ENCODE peak calls at places on chromosome 15, in six cellular contexts. One of them, this sample, is unnamed. For H3K27me3, the result is how much of the 10 kb centered on the place peaks cover.

GRCh38 chr15:48395532-48396011 is 64.3 kb downstream of the DUT start:
- DNase-seq in HCT116: no peak
- DNase-seq in PC-3: peak
- DNase-seq in right cardiac atrium: peak
- DNase-seq in aorta: peak
- DNase-seq in psoas muscle: peak
- DNase-seq in this sample: no peak

GRCh38 chr15:99264125-99264524 is 12.8 kb downstream of the LRRC28 start:
- DNase-seq in PC-3: no peak
- DNase-seq in aorta: no peak
- DNase-seq in psoas muscle: no peak
- DNase-seq in HCT116: no peak
- DNase-seq in right cardiac atrium: no peak
- DNase-seq in this sample: no peak

GRCh38 chr15:43410572-43411214 is 39.8 kb downstream of the TUBGCP4 start:
- DNase-seq in psoas muscle: no peak
- DNase-seq in right cardiac atrium: no peak
- DNase-seq in PC-3: no peak
- DNase-seq in aorta: no peak
- DNase-seq in HCT116: no peak
- DNase-seq in this sample: no peak

GRCh38 chr15:90650117-90650955 is 66.8 kb upstream of the BLM start:
- DNase-seq in PC-3: peak
- DNase-seq in psoas muscle: no peak
- DNase-seq in aorta: no peak
- DNase-seq in right cardiac atrium: no peak
- DNase-seq in HCT116: no peak
- DNase-seq in this sample: no peak

GRCh38 chr15:34436126-34436955 is 1.3 kb downstream of the GOLGA8A start:
- DNase-seq in right cardiac atrium: no peak
- DNase-seq in aorta: no peak
- DNase-seq in psoas muscle: no peak
- DNase-seq in PC-3: peak
- DNase-seq in HCT116: no peak
- DNase-seq in this sample: no peak

GRCh38 chr15:100785181-100786138 is 94.2 kb upstream of the ALDH1A3 start:
- DNase-seq in HCT116: no peak
- DNase-seq in psoas muscle: no peak
- DNase-seq in PC-3: no peak
- DNase-seq in aorta: peak
- DNase-seq in right cardiac atrium: no peak
- DNase-seq in this sample: no peak

GRCh38 chr15:39140060-39140604 is 440.7 kb upstream of the THBS1 start:
- DNase-seq in PC-3: peak
- DNase-seq in aorta: no peak
- DNase-seq in psoas muscle: no peak
- DNase-seq in right cardiac atrium: peak
- DNase-seq in HCT116: no peak
- DNase-seq in this sample: no peak

GRCh38 chr15:90071220-90071807 is 31.0 kb downstream of the IDH2 start:
- DNase-seq in PC-3: peak
- DNase-seq in psoas muscle: peak
- DNase-seq in HCT116: peak
- DNase-seq in aorta: peak
- DNase-seq in right cardiac atrium: peak
- DNase-seq in this sample: peak

GRCh38 chr15:31252386-31252785 is 74.2 kb upstream of the KLF13 start:
- DNase-seq in psoas muscle: no peak
- DNase-seq in PC-3: no peak
- DNase-seq in HCT116: no peak
- DNase-seq in right cardiac atrium: no peak
- DNase-seq in aorta: no peak
- DNase-seq in this sample: no peak

GRCh38 chr15:85496551-85497545 is 116.4 kb downstream of the AKAP13 start:
- DNase-seq in aorta: no peak
- DNase-seq in right cardiac atrium: no peak
- DNase-seq in PC-3: no peak
- DNase-seq in psoas muscle: no peak
- DNase-seq in HCT116: no peak
- DNase-seq in this sample: no peak

GRCh38 chr15:101258238-101259144 is 6.6 kb upstream of the CHSY1 start:
- DNase-seq in HCT116: peak
- DNase-seq in aorta: peak
- DNase-seq in psoas muscle: peak
- DNase-seq in PC-3: peak
- DNase-seq in right cardiac atrium: peak
- DNase-seq in this sample: no peak

GRCh38 chr15:55234800-55235104 is 38.0 kb upstream of the RSL24D1 start:
- DNase-seq in aorta: no peak
- DNase-seq in HCT116: no peak
- DNase-seq in psoas muscle: no peak
- DNase-seq in right cardiac atrium: no peak
- DNase-seq in PC-3: no peak
- DNase-seq in this sample: no peak

GRCh38 chr15:99207672-99208071 is 41.7 kb downstream of the TTC23 start:
- DNase-seq in HCT116: no peak
- DNase-seq in PC-3: no peak
- DNase-seq in aorta: no peak
- DNase-seq in right cardiac atrium: no peak
- DNase-seq in psoas muscle: no peak
- DNase-seq in this sample: no peak

GRCh38 chr15:60819860-60820259 is 340.9 kb upstream of the ICE2 start:
- DNase-seq in PC-3: no peak
- DNase-seq in psoas muscle: no peak
- DNase-seq in aorta: no peak
- DNase-seq in HCT116: no peak
- DNase-seq in right cardiac atrium: no peak
- DNase-seq in this sample: no peak

GRCh38 chr15:35740761-35741160 is 194.8 kb upstream of the DPH6 start:
- DNase-seq in psoas muscle: no peak
- DNase-seq in HCT116: no peak
- DNase-seq in right cardiac atrium: no peak
- DNase-seq in aorta: no peak
- DNase-seq in PC-3: no peak
- DNase-seq in this sample: no peak

GRCh38 chr15:98649621-98649995 is 1.3 kb downstream of the IGF1R start:
- DNase-seq in HCT116: no peak
- DNase-seq in right cardiac atrium: peak
- DNase-seq in psoas muscle: peak
- DNase-seq in aorta: peak
- DNase-seq in PC-3: no peak
- DNase-seq in this sample: peak

GRCh38 chr15:26772588-26773484 is at the start of gene GABRB3:
- DNase-seq in right cardiac atrium: peak
- DNase-seq in HCT116: no peak
- DNase-seq in aorta: peak
- DNase-seq in PC-3: no peak
- DNase-seq in psoas muscle: peak
- DNase-seq in this sample: peak

GRCh38 chr15:35737521-35737920 is 191.6 kb upstream of the DPH6 start:
- DNase-seq in HCT116: no peak
- DNase-seq in right cardiac atrium: no peak
- DNase-seq in PC-3: peak
- DNase-seq in aorta: no peak
- DNase-seq in psoas muscle: no peak
- DNase-seq in this sample: no peak

GRCh38 chr15:26771168-26771916 is 1.5 kb downstream of the GABRB3 start:
- DNase-seq in psoas muscle: peak
- DNase-seq in right cardiac atrium: peak
- DNase-seq in aorta: peak
- DNase-seq in HCT116: no peak
- DNase-seq in PC-3: peak
- DNase-seq in this sample: no peak

GRCh38 chr15:37090543-37091175 is 9.7 kb downstream of the MEIS2 start:
- DNase-seq in aorta: no peak
- DNase-seq in psoas muscle: no peak
- DNase-seq in HCT116: no peak
- DNase-seq in right cardiac atrium: no peak
- DNase-seq in PC-3: no peak
- DNase-seq in this sample: no peak

GRCh38 chr15:48358229-48358641 is 27.0 kb downstream of the DUT start:
- DNase-seq in aorta: no peak
- DNase-seq in right cardiac atrium: no peak
- DNase-seq in HCT116: peak
- DNase-seq in PC-3: peak
- DNase-seq in psoas muscle: no peak
- DNase-seq in this sample: no peak

GRCh38 chr15:57866149-57866736 is 159.7 kb downstream of the POLR2M start:
- DNase-seq in right cardiac atrium: peak
- DNase-seq in aorta: peak
- DNase-seq in psoas muscle: peak
- DNase-seq in PC-3: peak
- DNase-seq in HCT116: peak
- DNase-seq in this sample: peak

DNA sequence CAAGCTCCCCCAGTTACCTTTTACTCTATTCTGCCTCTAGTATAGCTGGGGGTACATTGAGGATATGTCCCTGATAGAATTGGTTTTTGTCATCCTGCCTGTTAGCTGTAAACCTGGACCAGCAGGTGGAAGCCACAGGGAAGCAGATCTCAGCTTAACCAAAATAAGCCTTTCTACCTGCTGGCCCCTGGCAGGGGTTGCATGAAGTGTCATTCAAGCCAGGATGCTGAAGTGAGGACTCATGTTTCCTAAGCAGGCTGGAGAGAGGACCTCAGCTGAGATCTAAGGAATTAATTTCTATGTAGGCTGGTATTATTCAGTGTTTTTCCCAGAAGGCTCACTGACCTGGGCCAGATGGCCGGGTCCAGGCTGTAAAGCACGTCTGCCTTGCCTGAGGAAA is 128.9 kb downstream of the MEGF11 start:
- DNase-seq in right cardiac atrium: no peak
- DNase-seq in aorta: no peak
- DNase-seq in psoas muscle: no peak
- DNase-seq in PC-3: no peak
- DNase-seq in HCT116: no peak
- DNase-seq in this sample: no peak
- H3K27me3 ChIP-seq in right cardiac atrium: under half
- H3K27me3 ChIP-seq in aorta: under half
- H3K27me3 ChIP-seq in psoas muscle: under half
- H3K27me3 ChIP-seq in PC-3: half or more
- H3K27me3 ChIP-seq in HCT116: under half
- H3K27me3 ChIP-seq in this sample: under half

GRCh38 chr15:22919171-22919570 is 61.0 kb downstream of the CYFIP1 start:
- DNase-seq in psoas muscle: no peak
- DNase-seq in right cardiac atrium: no peak
- DNase-seq in aorta: no peak
- DNase-seq in HCT116: no peak
- DNase-seq in PC-3: no peak
- DNase-seq in this sample: no peak
- H3K27me3 ChIP-seq in psoas muscle: under half
- H3K27me3 ChIP-seq in right cardiac atrium: under half
- H3K27me3 ChIP-seq in aorta: under half
- H3K27me3 ChIP-seq in HCT116: under half
- H3K27me3 ChIP-seq in PC-3: under half
- H3K27me3 ChIP-seq in this sample: under half

DNA sequence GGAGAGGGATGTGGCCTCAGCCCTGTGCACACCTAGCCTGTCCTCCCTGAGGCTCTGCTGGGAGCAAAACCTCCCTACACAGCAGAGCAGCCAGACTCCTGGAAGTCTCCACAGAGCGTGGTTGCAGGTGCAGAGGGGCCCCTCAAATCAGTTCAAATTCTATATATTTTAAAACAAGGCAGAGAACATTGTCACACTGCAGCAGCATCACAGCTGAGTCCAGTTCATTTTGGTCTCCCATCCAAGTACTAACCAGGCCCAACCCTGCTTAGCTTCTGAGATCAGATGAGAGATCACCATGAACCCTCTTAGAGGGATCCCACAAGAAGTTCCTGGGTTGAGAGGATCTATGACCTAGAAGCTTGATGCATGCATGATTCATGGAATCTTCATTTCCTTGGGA is 331.0 kb upstream of the RGMA start:
- DNase-seq in psoas muscle: no peak
- DNase-seq in PC-3: no peak
- DNase-seq in aorta: no peak
- DNase-seq in right cardiac atrium: no peak
- DNase-seq in HCT116: no peak
- DNase-seq in this sample: no peak
- H3K27me3 ChIP-seq in psoas muscle: under half
- H3K27me3 ChIP-seq in PC-3: under half
- H3K27me3 ChIP-seq in aorta: under half
- H3K27me3 ChIP-seq in right cardiac atrium: under half
- H3K27me3 ChIP-seq in HCT116: under half
- H3K27me3 ChIP-seq in this sample: under half

GRCh38 chr15:33311312-33311971 is 675 bp downstream of the RYR3 start:
- DNase-seq in PC-3: no peak
- DNase-seq in aorta: peak
- DNase-seq in psoas muscle: peak
- DNase-seq in right cardiac atrium: no peak
- DNase-seq in HCT116: no peak
- DNase-seq in this sample: no peak

GRCh38 chr15:33314115-33314514 is 3.3 kb downstream of the RYR3 start:
- DNase-seq in right cardiac atrium: no peak
- DNase-seq in PC-3: no peak
- DNase-seq in HCT116: no peak
- DNase-seq in aorta: no peak
- DNase-seq in psoas muscle: no peak
- DNase-seq in this sample: no peak

GRCh38 chr15:33315044-33315443 is 4.3 kb downstream of the RYR3 start:
- DNase-seq in right cardiac atrium: no peak
- DNase-seq in PC-3: no peak
- DNase-seq in aorta: no peak
- DNase-seq in HCT116: no peak
- DNase-seq in psoas muscle: no peak
- DNase-seq in this sample: no peak

GRCh38 chr15:33310481-33311311 is at the start of gene RYR3:
- DNase-seq in HCT116: no peak
- DNase-seq in aorta: peak
- DNase-seq in right cardiac atrium: no peak
- DNase-seq in psoas muscle: peak
- DNase-seq in PC-3: no peak
- DNase-seq in this sample: no peak

DNA sequence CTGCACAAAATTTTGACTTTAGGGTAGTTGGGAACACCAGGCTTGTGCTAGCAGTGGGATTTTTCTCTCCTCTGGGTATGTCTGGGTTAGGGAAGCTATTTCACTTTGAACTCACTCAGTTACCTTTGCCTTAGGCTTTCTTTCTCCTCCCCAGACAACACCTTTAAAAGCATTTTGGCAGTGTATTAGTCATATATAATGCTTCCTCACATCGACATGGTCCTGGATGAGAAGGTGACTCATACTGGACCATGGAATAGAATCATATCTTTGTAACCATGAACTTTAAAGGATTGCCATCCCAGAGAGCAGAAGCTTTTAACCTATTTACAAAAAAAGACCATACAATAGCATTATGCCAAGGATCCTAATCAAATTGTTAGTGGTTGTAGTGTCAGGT is 2.7 kb downstream of the RYR3 start:
- DNase-seq in PC-3: peak
- DNase-seq in psoas muscle: no peak
- DNase-seq in right cardiac atrium: no peak
- DNase-seq in HCT116: no peak
- DNase-seq in aorta: no peak
- DNase-seq in this sample: no peak
- H3K27me3 ChIP-seq in PC-3: half or more
- H3K27me3 ChIP-seq in psoas muscle: under half
- H3K27me3 ChIP-seq in right cardiac atrium: under half
- H3K27me3 ChIP-seq in HCT116: under half
- H3K27me3 ChIP-seq in aorta: under half
- H3K27me3 ChIP-seq in this sample: under half

GRCh38 chr15:73760777-73761329 is 7.7 kb upstream of the INSYN1 start:
- DNase-seq in PC-3: no peak
- DNase-seq in HCT116: no peak
- DNase-seq in aorta: no peak
- DNase-seq in right cardiac atrium: no peak
- DNase-seq in psoas muscle: no peak
- DNase-seq in this sample: no peak
- H3K27me3 ChIP-seq in PC-3: half or more
- H3K27me3 ChIP-seq in HCT116: under half
- H3K27me3 ChIP-seq in aorta: under half
- H3K27me3 ChIP-seq in right cardiac atrium: under half
- H3K27me3 ChIP-seq in psoas muscle: half or more
- H3K27me3 ChIP-seq in this sample: under half

This sample was measured in lower lobe of right lung.